ENCODE peak calls at places on chromosomes 7 and 10, in seven cellular contexts. K is GM23338, A is H1, M is endothelial cell of umbilical vein, C is HCT116, O is HepG2, J is K562. P is an unnamed sample.
A peak's percentile ranks its signal among the peaks of the same experiment; 100 is the strongest.

GRCh38 chr7:93711926-93712325 is 137.4 kb upstream of the CALCR start:
- DNase-seq in A (no peak), O (no peak), M (no peak), K (no peak), C (no peak), J (no peak), P (peak; percentile 22)

GRCh38 chr7:34075976-34076375 is 170.6 kb downstream of the BMPER start:
- DNase-seq in M (no peak), J (no peak), K (no peak), A (no peak), C (no peak), O (no peak), P (no peak)

GRCh38 chr10:11197266-11197712 is 179.6 kb downstream of the CELF2 start:
- DNase-seq in M (no peak), J (peak; percentile 18), C (no peak), K (peak; percentile 71), A (no peak), O (no peak), P (no peak)

GRCh38 chr10:44293842-44294241 is 91.1 kb downstream of the CXCL12 start:
- DNase-seq in K (no peak), A (no peak), O (peak; percentile 9), C (no peak), J (no peak), M (no peak), P (no peak)

GRCh38 chr10:14952851-14953451 is 945 bp downstream of the DCLRE1C start:
- DNase-seq in J (peak; percentile 8), A (no peak), K (peak; percentile 50), C (no peak), M (no peak), O (no peak), P (no peak)

GRCh38 chr7:130853503-130854279 is 119.7 kb upstream of the KLF14 start:
- DNase-seq in O (peak; percentile 16), A (no peak), K (no peak), M (no peak), C (peak; percentile 96), J (no peak), P (no peak)

GRCh38 chr7:92731327-92732063 is 104.9 kb downstream of the CDK6 start:
- DNase-seq in C (no peak), K (no peak), O (no peak), J (no peak), M (peak; percentile 75), A (no peak), P (no peak)

GRCh38 chr10:61923210-61924024 is 21.9 kb downstream of the ARID5B start:
- DNase-seq in O (peak; percentile 16), K (no peak), A (no peak), M (no peak), C (no peak), J (no peak), P (no peak)

GRCh38 chr10:5159126-5159525 is 25.8 kb downstream of the AKR1C8 start:
- DNase-seq in J (no peak), C (no peak), K (no peak), M (no peak), O (no peak), A (no peak), P (no peak)

GRCh38 chr7:47103498-47104205 is 478.3 kb downstream of the TNS3 start:
- DNase-seq in K (peak; percentile 3), O (no peak), M (no peak), C (no peak), A (no peak), J (peak; percentile 37), P (no peak)

GRCh38 chr7:126856691-126857291 is 395.9 kb downstream of the GRM8 start:
- DNase-seq in K (peak; percentile 81), M (peak; percentile 4), O (peak; percentile 1), A (no peak), C (peak; percentile 8), J (peak; percentile 16), P (no peak)

GRCh38 chr7:121081327-121081936 is 92.9 kb downstream of the CPED1 start:
- DNase-seq in J (peak; percentile 44), O (peak; percentile 36), K (peak; percentile 70), C (peak; percentile 44), M (peak; percentile 77), A (no peak), P (peak; percentile 45)

GRCh38 chr7:100141554-100141949 is 7.2 kb upstream of the LAMTOR4 start:
- DNase-seq in K (no peak), A (no peak), J (no peak), C (no peak), M (no peak), O (no peak), P (no peak)

GRCh38 chr10:71765176-71765906 is 8.0 kb downstream of the VSIR start:
- DNase-seq in O (peak; percentile 15), J (no peak), C (no peak), K (no peak), M (no peak), A (no peak), P (no peak)

GRCh38 chr10:88091490-88092061 is 228.2 kb downstream of the PTEN start:
- DNase-seq in J (no peak), M (no peak), O (no peak), C (no peak), K (no peak), A (no peak), P (no peak)

GRCh38 chr7:43141091-43141490 is 28.6 kb downstream of the HECW1 start:
- DNase-seq in J (no peak), A (peak; percentile 65), M (no peak), K (peak; percentile 78), O (no peak), C (no peak), P (no peak)

GRCh38 chr10:119518176-119518575 is 24.3 kb downstream of the RGS10 start:
- DNase-seq in O (no peak), M (no peak), C (no peak), A (no peak), K (no peak), J (no peak), P (no peak)

GRCh38 chr7:97601941-97602457 is 129.9 kb upstream of the TAC1 start:
- DNase-seq in C (no peak), K (no peak), J (no peak), M (no peak), O (no peak), A (no peak), P (no peak)

DNA sequence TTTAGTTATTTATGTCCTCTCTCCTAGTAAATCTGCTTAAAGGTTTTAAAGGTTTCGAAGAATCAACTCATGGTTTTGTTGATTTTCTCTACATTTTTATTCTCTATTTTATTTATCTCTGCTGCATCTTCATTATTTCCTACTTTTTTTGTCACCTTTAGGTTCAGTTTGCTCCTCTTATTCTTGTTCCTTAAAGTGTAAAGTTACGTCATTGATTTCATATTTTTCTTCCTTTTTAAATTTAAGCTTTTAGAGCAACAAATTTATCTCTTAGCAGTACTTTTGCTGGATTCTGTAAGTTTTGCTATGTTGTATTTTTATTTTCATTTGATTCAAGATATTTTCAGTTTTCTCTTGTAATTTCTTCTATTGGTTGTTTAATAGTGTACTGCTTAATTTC is 10.7 kb downstream of the MYO3A start:
- DNase-seq in M (no peak), A (no peak), C (no peak), J (no peak), K (no peak), O (no peak), P (no peak)
- H3K27ac ChIP-seq in M (no peak overlapping the region), A (no peak overlapping the region), C (no peak overlapping the region), J (no peak overlapping the region), K (no peak overlapping the region), O (no peak overlapping the region), P (no peak overlapping the region)

GRCh38 chr7:6167587-6168154 is 104.8 kb downstream of the CYTH3 start:
- DNase-seq in J (no peak), K (no peak), A (no peak), M (no peak), C (no peak), O (no peak), P (no peak)

GRCh38 chr7:6165521-6166325 is 106.7 kb downstream of the CYTH3 start:
- DNase-seq in K (no peak), C (no peak), J (no peak), A (no peak), O (no peak), M (no peak), P (no peak)

GRCh38 chr7:6165075-6165474 is 107.3 kb downstream of the CYTH3 start:
- DNase-seq in O (no peak), M (no peak), C (no peak), J (no peak), A (peak; percentile 50), K (peak; percentile 38), P (no peak)

GRCh38 chr7:6167004-6167551 is 105.3 kb downstream of the CYTH3 start:
- DNase-seq in K (no peak), M (no peak), O (peak; percentile 4), A (no peak), J (no peak), C (no peak), P (no peak)

DNA sequence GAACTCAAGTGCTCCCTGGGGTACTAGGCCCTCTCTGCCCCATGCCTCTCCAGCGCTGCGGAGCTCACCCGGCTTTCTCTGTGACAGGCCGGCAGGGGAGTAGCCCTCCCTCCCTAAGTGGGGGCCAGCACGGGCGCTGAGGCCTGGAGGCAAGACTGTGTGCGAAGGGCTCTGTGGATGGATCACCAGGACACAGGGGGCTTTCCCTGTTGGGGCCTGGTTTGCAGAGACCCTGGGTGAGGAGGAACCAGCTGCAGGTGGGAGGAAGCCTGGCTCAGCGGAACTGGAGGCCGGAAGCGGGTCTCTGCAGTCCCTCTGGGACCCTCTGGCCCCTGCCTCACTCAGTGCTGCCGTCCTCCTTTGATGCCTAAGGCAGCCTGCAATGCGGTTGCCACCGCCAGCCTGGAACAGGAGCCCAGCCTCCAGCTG is 106.0 kb downstream of the CYTH3 start:
- DNase-seq in A (no peak), J (no peak), M (no peak), O (no peak), K (no peak), C (no peak), P (no peak)
- TF ChIP-seq POLR2AphosphoS5 in A (no peak), J (no peak), M (no peak), O (no peak), K (no peak), C (no peak), P (no peak)

DNA sequence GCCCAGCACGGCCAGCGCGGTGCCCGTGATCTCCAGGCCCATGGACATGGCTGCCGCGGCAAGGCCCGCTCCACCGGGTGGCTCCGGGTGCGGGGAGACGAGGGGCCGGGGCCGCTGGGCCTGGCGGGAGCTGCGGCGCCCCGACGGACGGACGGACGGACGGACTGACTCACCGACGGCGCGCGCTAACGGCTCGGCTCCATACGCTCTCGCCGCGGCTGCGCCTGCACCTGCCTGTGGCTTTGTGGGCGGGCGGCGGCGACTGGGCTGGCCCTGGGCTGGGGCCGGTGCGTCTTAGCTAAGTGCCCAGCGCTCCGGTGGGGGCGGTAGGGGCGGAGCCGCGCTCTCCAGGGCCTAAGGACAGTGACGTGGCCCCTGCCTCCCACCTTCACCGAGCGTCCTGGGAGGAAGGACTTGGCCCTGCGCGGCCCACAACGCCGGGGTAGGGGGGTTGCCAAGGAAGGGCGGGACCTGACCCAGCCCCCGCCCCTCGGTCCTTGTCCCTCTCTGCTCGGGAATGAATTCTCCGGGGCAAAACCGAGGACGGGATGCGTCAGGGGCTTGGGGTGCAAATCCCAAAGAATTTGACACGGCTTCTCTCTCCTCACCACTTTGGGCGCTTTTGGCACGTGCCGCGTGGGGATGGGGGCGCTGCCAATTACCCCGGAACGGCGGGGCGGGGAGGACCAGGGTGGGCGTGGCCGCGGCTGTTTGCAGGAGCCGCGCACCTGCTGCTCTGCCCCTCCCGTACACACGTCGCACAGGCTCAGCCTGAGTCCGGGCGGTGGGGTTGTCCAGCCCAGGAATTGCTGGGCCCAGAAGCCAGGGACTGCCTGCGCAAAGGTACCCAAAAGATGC is at the start of gene CLDN3:
- DNase-seq in O (no peak), J (peak; percentile 5), M (no peak), K (peak; percentile 94), C (peak; percentile 73), A (peak; percentile 92), P (no peak)
- TF ChIP-seq EZH2 in O (no peak), J (no peak), M (no peak), K (no peak), C (no peak), A (no peak), P (no peak)

GRCh38 chr7:107100824-107101223 is 56.3 kb downstream of the PRKAR2B start:
- DNase-seq in C (no peak), M (peak; percentile 65), A (no peak), O (no peak), K (no peak), J (no peak), P (no peak)
- H3K27ac ChIP-seq in C (no peak overlapping the region), M (peak overlapping the region; percentile 50), A (no peak overlapping the region), O (no peak overlapping the region), K (no peak overlapping the region), J (peak overlapping the region; percentile 1), P (no peak overlapping the region)